ENCODE peak calls at places on chromosome 9, in nine cellular contexts. R is cardiac muscle cell, L is tibial nerve, P is fibroblast of pulmonary artery, Y is heart left ventricle, T is cardiac fibroblast, Z is osteocyte, K is astrocyte of the spinal cord, B is IMR-90. O is an unnamed sample.
A peak's percentile ranks its signal among the peaks of the same experiment; 100 is the strongest.

GRCh38 chr9:132406554-132407122 is at the start of gene TTF1:
- DNase-seq in R (peak; percentile 95), L (peak; percentile 79), P (peak; percentile 93), Y (peak; percentile 93), T (peak; percentile 92), Z (peak; percentile 94), K (peak; percentile 88), B (peak; percentile 88), O (peak; percentile 94)

GRCh38 chr9:84061613-84062205 is 81.1 kb downstream of the RMI1 start:
- DNase-seq in R (no peak), L (no peak), P (no peak), Y (no peak), T (no peak), Z (no peak), K (no peak), B (no peak), O (no peak)

GRCh38 chr9:102922526-102922925 is 72.6 kb upstream of the CYLC2 start:
- DNase-seq in R (no peak), L (no peak), P (no peak), Y (no peak), T (no peak), Z (no peak), K (no peak), B (no peak), O (no peak)

GRCh38 chr9:87682085-87682484 is 43.8 kb upstream of the CTSL start:
- DNase-seq in R (no peak), L (no peak), P (no peak), Y (no peak), T (no peak), Z (no peak), K (no peak), B (no peak), O (no peak)

GRCh38 chr9:109331353-109331752 is 10.5 kb upstream of the EPB41L4B start:
- DNase-seq in R (peak; percentile 81), L (no peak), P (peak; percentile 45), Y (peak; percentile 54), T (no peak), Z (no peak), K (peak; percentile 62), B (no peak), O (no peak)

GRCh38 chr9:93920401-93920800 is 34.8 kb downstream of the BARX1 start:
- DNase-seq in R (no peak), L (no peak), P (no peak), Y (no peak), T (no peak), Z (no peak), K (no peak), B (no peak), O (no peak)

GRCh38 chr9:23220957-23221356 is 605.1 kb downstream of the ELAVL2 start:
- DNase-seq in R (no peak), L (no peak), P (no peak), Y (no peak), T (no peak), Z (no peak), K (no peak), B (no peak), O (no peak)

GRCh38 chr9:23826120-23826629 is at the start of gene ELAVL2:
- DNase-seq in R (peak; percentile 91), L (peak; percentile 65), P (peak; percentile 85), Y (peak; percentile 79), T (peak; percentile 83), Z (peak; percentile 92), K (peak; percentile 99), B (peak; percentile 81), O (peak; percentile 23)

GRCh38 chr9:93141771-93142483 is 7.9 kb upstream of the NINJ1 start:
- DNase-seq in R (no peak), L (no peak), P (no peak), Y (no peak), T (no peak), Z (no peak), K (no peak), B (no peak), O (no peak)

GRCh38 chr9:85215936-85216335 is 525.8 kb downstream of the AGTPBP1 start:
- DNase-seq in R (no peak), L (no peak), P (no peak), Y (no peak), T (no peak), Z (no peak), K (peak; percentile 29), B (no peak), O (no peak)
- TF ChIP-seq CTCF in R (no peak), L (no peak), P (no peak), Y (no peak), T (no peak), Z (no peak), K (no peak), B (no peak), O (no peak)

DNA sequence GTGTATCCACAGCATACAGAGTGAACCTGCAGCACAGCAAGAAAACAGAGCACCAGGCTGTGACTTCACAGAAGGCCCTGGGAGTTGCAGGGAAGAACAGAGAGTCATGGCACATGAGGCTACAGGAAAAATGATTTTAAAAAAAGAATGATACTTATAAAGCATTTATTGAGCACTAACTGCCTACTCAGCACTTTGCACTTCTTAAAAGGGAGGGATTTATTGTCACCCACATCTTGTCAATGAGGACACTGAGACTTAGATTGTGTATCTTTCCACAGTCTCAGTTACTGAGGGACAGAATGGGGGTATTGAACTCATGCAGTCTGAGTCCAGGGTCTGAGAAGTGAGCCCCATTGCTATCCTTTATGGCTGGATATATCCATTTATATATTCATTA is 244.6 kb upstream of the TRIM32 start:
- DNase-seq in R (no peak), L (no peak), P (no peak), Y (no peak), T (no peak), Z (no peak), K (no peak), B (no peak), O (no peak)
- TF ChIP-seq CTCF in R (no peak), L (no peak), P (no peak), Y (no peak), T (no peak), Z (no peak), K (no peak), B (no peak), O (no peak)

GRCh38 chr9:111975709-111976108 is 79.1 kb downstream of the UGCG start:
- DNase-seq in R (no peak), L (no peak), P (no peak), Y (peak; percentile 22), T (no peak), Z (no peak), K (no peak), B (no peak), O (no peak)
- TF ChIP-seq CTCF in R (no peak), L (no peak), P (no peak), Y (no peak), T (no peak), Z (no peak), K (no peak), B (no peak), O (no peak)

DNA sequence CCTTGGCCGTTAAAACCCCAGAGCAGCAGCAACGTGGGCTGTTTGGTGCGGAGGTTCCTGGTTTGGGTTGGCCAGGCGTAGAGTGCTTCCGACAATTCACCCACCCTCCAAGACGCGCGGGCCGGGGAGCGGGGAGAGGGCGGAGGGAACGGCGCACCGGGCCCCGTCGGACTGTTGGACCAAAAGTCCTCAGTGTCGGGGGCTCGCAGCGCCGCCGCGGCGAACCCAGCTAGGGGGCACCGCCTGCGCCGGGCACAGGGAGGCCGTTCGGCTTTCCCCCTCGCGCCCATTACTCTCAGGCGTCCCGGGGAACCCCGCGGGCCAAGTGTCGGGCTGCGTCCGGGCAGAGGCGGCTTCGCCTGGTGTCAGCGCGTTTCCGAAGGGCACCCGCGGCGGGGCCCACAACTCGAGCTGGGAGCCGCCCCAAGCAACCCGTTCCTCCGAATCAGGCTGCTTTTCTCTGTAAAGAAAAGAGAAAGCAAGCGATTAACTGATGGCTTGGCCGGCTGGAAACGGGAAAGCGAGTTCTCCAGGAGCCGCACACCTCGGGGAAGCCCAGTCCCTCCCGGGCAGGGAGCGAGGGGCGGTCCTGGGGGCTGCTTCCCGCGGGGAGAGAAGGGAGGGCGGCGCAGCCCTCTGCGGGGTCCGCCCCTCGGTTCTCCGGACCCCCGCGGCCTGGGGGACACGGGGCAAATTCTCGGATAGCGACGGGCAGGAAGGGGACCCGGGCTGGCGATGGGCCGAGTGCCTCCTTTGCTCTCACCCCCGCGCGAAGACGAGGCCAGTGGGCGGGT is 145.5 kb downstream of the ERCC6L2 start:
- DNase-seq in R (peak; percentile 25), L (peak; percentile 36), P (peak; percentile 20), Y (peak; percentile 43), T (peak; percentile 14), Z (no peak), K (peak; percentile 14), B (no peak), O (peak; percentile 64)
- TF ChIP-seq CTCF in R (no peak), L (no peak), P (no peak), Y (no peak), T (no peak), Z (no peak), K (no peak), B (no peak), O (no peak)

DNA sequence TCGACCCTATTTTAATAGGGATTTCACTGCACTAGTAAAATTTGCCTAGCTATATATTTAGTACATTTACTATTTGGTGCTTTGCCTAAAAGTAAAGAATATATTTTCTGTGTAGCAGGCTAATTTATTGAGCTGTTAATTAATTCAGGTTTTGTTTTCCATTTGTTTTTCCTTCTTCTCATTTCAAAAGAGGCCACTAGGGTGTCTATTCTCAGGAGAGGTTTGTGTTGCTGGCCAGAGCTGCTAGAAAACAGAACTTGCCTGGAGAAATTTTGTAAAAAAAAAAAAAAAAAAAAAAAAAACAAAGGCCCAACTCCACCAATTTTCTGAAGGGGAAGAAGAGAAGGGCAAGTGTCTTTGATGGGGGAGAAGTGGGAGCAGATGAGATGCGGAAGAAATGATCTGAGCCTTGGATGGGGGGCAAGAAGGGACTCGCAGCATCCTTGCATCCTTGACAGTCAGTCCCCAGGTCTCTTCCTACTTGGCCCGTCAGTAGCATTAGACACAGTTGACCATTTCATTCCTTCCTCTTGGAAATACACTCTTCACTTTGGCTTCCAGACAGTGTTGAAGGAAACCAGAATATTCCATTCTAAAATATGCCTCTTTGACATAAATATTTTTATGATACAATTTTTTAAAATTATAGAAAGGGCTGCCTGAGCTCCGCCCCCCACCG is 318.5 kb downstream of the TRPM3 start:
- DNase-seq in R (no peak), L (no peak), P (no peak), Y (no peak), T (no peak), Z (no peak), K (no peak), B (no peak), O (no peak)
- TF ChIP-seq CTCF in R (no peak), L (no peak), P (no peak), Y (no peak), T (no peak), Z (no peak), K (no peak), B (no peak), O (no peak)

O was measured in GM13976.